ENCODE peak calls at places on chromosomes 6 and 20, in four cellular contexts. L, C, Q and I are unnamed samples.
A peak's percentile ranks its signal among the peaks of the same experiment; 100 is the strongest.

GRCh38 chr6:142744836-142745235 is 200.1 kb downstream of the HIVEP2 start:
- DNase-seq in L (no peak), C (no peak), Q (no peak), I (no peak)

GRCh38 chr6:148203970-148204369 is 138.7 kb upstream of the SASH1 start:
- DNase-seq in L (no peak), C (peak; percentile 40), Q (no peak), I (no peak)

GRCh38 chr6:1701668-1702353 is 92.1 kb downstream of the FOXC1 start:
- DNase-seq in L (no peak), C (no peak), Q (no peak), I (no peak)

GRCh38 chr6:116083052-116083451 is 17.6 kb upstream of the NT5DC1 start:
- DNase-seq in L (no peak), C (no peak), Q (no peak), I (no peak)

GRCh38 chr6:121222656-121223055 is 111.6 kb downstream of the TBC1D32 start:
- DNase-seq in L (no peak), C (no peak), Q (no peak), I (peak; percentile 9)

GRCh38 chr6:88538130-88538706 is 372.1 kb upstream of the CNR1 start:
- DNase-seq in L (no peak), C (no peak), Q (no peak), I (no peak)

GRCh38 chr6:154555075-154555677 is 44.7 kb upstream of the CNKSR3 start:
- DNase-seq in L (no peak), C (no peak), Q (no peak), I (no peak)

GRCh38 chr20:54170026-54170471 is 3.7 kb downstream of the CYP24A1 start:
- DNase-seq in L (no peak), C (no peak), Q (no peak), I (no peak)

GRCh38 chr6:38012573-38012972 is 193.0 kb downstream of the ZFAND3 start:
- DNase-seq in L (no peak), C (no peak), Q (peak; percentile 17), I (peak; percentile 43)

GRCh38 chr20:63309261-63310071 is 16.5 kb downstream of the COL20A1 start:
- DNase-seq in L (no peak), C (no peak), Q (no peak), I (peak; percentile 22)

GRCh38 chr6:41498968-41499599 is 47.1 kb upstream of the FOXP4 start:
- DNase-seq in L (no peak), C (no peak), Q (no peak), I (no peak)

GRCh38 chr6:2355155-2355554 is 109.8 kb upstream of the GMDS start:
- DNase-seq in L (no peak), C (no peak), Q (no peak), I (no peak)

GRCh38 chr6:136923116-136923953 is 1.2 kb downstream of the SLC35D3 start:
- DNase-seq in L (no peak), C (no peak), Q (no peak), I (no peak)

GRCh38 chr6:26311385-26312095 is 53.5 kb upstream of the BTN3A2 start:
- DNase-seq in L (peak; percentile 49), C (no peak), Q (peak; percentile 66), I (peak; percentile 55)

GRCh38 chr20:47370214-47370613 is 13.7 kb upstream of the ZMYND8 start:
- DNase-seq in L (no peak), C (no peak), Q (no peak), I (no peak)

GRCh38 chr20:723756-724155 is 44.5 kb downstream of the SLC52A3 start:
- DNase-seq in L (no peak), C (no peak), Q (no peak), I (no peak)

GRCh38 chr20:53580376-53581111 is 13.1 kb downstream of the ZNF217 start:
- DNase-seq in L (no peak), C (no peak), Q (no peak), I (no peak)

GRCh38 chr6:101114703-101115102 is 233.6 kb upstream of the ASCC3 start:
- DNase-seq in L (no peak), C (no peak), Q (peak; percentile 25), I (peak; percentile 67)

GRCh38 chr6:85436408-85436807 is 13.5 kb upstream of the NT5E start:
- DNase-seq in L (no peak), C (no peak), Q (no peak), I (no peak)

GRCh38 chr6:126633362-126633761 is 293.4 kb downstream of the CENPW start:
- DNase-seq in L (no peak), C (no peak), Q (no peak), I (no peak)

GRCh38 chr20:37892001-37892400 is 10.9 kb upstream of the VSTM2L start:
- DNase-seq in L (no peak), C (no peak), Q (no peak), I (no peak)